ENCODE peak calls at places on chromosomes 7 and 10, in seven cellular contexts. E is RWPE1; Z is T-helper 9 cell; U is skeletal muscle cell; C is dermis blood vessel endothelial cell; N is CD4-positive, CD25-positive, alpha-beta regulatory T cell; P is Calu3. X is an unnamed sample.

GRCh38 chr7:31882187-31882586 is 188.0 kb downstream of the PDE1C start:
- DNase-seq in U (no peak), Z (no peak), C (peak), E (no peak), P (peak), N (no peak), X (no peak)

GRCh38 chr7:77930496-77930895 is 131.9 kb downstream of the PHTF2 start:
- DNase-seq in Z (no peak), N (no peak), P (no peak), E (no peak), U (no peak), C (no peak), X (no peak)

GRCh38 chr10:47264797-47265281 is 35.2 kb upstream of the GDF10 start:
- DNase-seq in E (no peak), U (no peak), P (no peak), Z (no peak), N (no peak), C (peak), X (no peak)

GRCh38 chr7:112069879-112070321 is 136.3 kb downstream of the DOCK4 start:
- DNase-seq in U (no peak), Z (no peak), P (no peak), E (peak), C (peak), N (no peak), X (no peak)

GRCh38 chr10:90462761-90463160 is 395.1 kb downstream of the HTR7 start:
- DNase-seq in E (no peak), U (peak), C (no peak), Z (no peak), N (no peak), P (no peak), X (no peak)

GRCh38 chr10:13633689-13634088 is 46.9 kb downstream of the PRPF18 start:
- DNase-seq in E (no peak), C (no peak), U (peak), N (no peak), Z (no peak), P (no peak), X (peak)

GRCh38 chr10:122374859-122375721 is 582 bp downstream of the PLEKHA1 start:
- DNase-seq in U (peak), Z (peak), C (peak), P (peak), N (peak), E (peak), X (peak)

GRCh38 chr10:38127812-38128211 is 33.7 kb downstream of the ZNF37A start:
- DNase-seq in U (no peak), P (no peak), E (no peak), N (no peak), Z (no peak), C (no peak), X (no peak)

GRCh38 chr7:99625321-99625720 is 8.6 kb downstream of the ZSCAN25 start:
- DNase-seq in E (no peak), P (no peak), N (no peak), C (no peak), U (no peak), Z (no peak), X (no peak)

GRCh38 chr10:10782603-10783002 is 235.1 kb upstream of the CELF2 start:
- DNase-seq in C (no peak), U (no peak), E (no peak), Z (no peak), N (no peak), P (peak), X (no peak)

GRCh38 chr7:75915416-75916156 is 631 bp downstream of the POR start:
- DNase-seq in C (peak), Z (peak), U (no peak), E (no peak), P (no peak), N (peak), X (no peak)